ENCODE peak calls at places on chromosome 22, in seven cellular contexts. H, D, I, V, O, X and C are unnamed samples. For H3K4me1, the result is how much of the 10 kb centered on the place peaks cover.

GRCh38 chr22:31872209-31872608 is 72.1 kb upstream of the YWHAH start:
- DNase-seq in I (no peak), X (peak), D (no peak), O (no peak), V (no peak), H (no peak), C (no peak)

GRCh38 chr22:50247748-50248147 is 2.9 kb upstream of the TUBGCP6 start:
- DNase-seq in D (no peak), H (no peak), I (no peak), O (peak), V (no peak), X (peak), C (no peak)

GRCh38 chr22:49727881-49728563 is 99.7 kb downstream of the BRD1 start:
- DNase-seq in O (no peak), I (no peak), X (no peak), V (no peak), D (peak), H (no peak), C (no peak)

GRCh38 chr22:49021097-49021925 is 806.4 kb downstream of the BRD1 start:
- DNase-seq in O (no peak), I (peak), H (no peak), X (no peak), V (no peak), D (no peak), C (no peak)

GRCh38 chr22:27194096-27194748 is 536.8 kb downstream of the MIAT start:
- DNase-seq in V (no peak), O (no peak), I (no peak), D (no peak), X (no peak), H (no peak), C (no peak)

GRCh38 chr22:49975543-49976389 is 15.2 kb downstream of the PIM3 start:
- DNase-seq in D (no peak), V (no peak), H (peak), I (peak), X (peak), O (no peak), C (peak)

GRCh38 chr22:30754971-30755759 is 60.5 kb downstream of the OSBP2 start:
- DNase-seq in H (peak), V (peak), I (peak), D (no peak), O (peak), X (peak), C (peak)

GRCh38 chr22:45034156-45034555 is 24.4 kb upstream of the PHF21B start:
- DNase-seq in X (no peak), D (no peak), I (no peak), O (no peak), V (no peak), H (no peak), C (no peak)

GRCh38 chr22:22825213-22825593 is 62.4 kb upstream of the IGLL5 start:
- DNase-seq in O (no peak), V (no peak), I (no peak), X (no peak), H (no peak), D (no peak), C (no peak)

GRCh38 chr22:46087816-46088277 is 62.5 kb upstream of the PPARA start:
- DNase-seq in D (peak), H (peak), V (no peak), O (peak), X (no peak), I (peak), C (peak)

GRCh38 chr22:27090595-27090994 is 433.2 kb downstream of the MIAT start:
- DNase-seq in H (no peak), O (no peak), V (no peak), I (no peak), D (no peak), X (no peak), C (peak)

DNA sequence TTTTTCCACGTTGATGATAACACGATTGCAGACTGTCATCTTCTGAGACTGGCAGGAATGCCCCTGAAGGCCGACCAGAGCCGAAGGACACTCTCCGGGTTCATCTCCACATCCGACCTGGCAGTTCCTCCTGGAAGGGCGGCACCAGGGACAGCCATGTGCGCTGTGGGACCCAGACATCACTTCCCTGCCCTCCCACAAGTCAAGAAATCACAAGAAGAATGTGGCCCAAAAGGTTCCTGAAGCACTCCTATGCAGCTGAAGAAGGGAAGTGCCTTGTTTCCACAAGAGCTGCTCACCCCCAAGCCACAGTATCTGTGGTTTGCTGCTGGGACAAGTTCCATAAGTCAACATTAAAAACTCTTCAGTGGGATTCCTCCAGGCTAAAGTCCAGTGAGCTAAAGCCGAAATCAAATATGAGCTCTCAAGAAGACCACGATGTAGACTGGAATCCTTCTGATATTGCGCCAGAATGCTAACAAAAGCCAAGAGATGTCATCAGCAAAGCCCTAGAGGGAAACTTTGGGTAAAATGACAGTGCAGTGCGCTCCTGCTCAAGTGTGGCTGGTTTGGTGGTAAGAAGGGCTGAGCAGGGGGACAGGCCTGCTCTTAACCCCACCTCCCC is 21.2 kb downstream of the PACSIN2 start:
- DNase-seq in X (no peak), V (no peak), H (no peak), I (no peak), D (no peak), O (peak), C (no peak)
- TF ChIP-seq CTCF in X (no peak), V (no peak), H (no peak), I (no peak), D (no peak), O (no peak), C (no peak)

DNA sequence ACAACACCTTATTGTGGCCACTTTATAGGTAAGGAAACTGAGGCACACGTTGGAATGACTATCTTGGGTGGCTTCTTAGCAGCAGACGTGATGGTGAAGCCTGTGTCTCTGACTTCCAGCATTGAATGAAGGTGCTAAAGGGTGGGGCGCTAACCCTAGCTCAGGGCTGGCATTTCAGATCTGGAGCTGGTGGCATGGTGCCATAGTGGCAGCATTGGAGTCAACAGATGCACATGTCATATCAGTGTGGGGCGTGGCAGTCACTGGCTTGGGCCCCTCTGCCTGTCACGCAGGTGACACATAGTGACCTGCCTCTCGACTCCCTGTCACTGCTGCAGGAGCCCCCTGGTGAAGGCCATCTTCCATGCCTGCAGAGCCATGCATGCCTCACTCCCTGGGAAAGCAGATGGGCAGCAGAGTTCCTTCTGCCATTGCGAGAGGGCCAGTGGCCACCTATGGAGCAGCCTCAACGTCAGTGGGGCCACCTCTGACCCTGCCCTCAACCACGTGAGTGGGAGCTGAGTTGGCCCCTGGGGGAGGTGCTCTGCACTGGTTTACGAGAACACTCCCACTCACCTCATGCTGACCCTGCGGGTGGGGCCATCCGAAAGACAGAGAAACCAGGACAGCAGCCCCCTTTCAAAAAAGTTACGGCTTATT is 14.8 kb downstream of the SHISA8 start:
- DNase-seq in X (no peak), H (peak), I (peak), O (no peak), D (no peak), V (no peak), C (no peak)
- H3K4me1 ChIP-seq in X (under half), H (half or more), I (under half), O (under half), D (under half), V (under half), C (under half)

GRCh38 chr22:29715705-29716104 is 4.1 kb upstream of the CABP7 start:
- DNase-seq in X (no peak), H (no peak), O (no peak), V (no peak), D (no peak), I (no peak), C (no peak)

GRCh38 chr22:29712119-29712518 is 7.7 kb upstream of the CABP7 start:
- DNase-seq in I (no peak), V (no peak), O (no peak), X (no peak), D (no peak), H (no peak), C (no peak)

GRCh38 chr22:29715240-29715639 is 4.6 kb upstream of the CABP7 start:
- DNase-seq in H (no peak), V (no peak), O (no peak), I (no peak), X (no peak), D (no peak), C (no peak)

GRCh38 chr22:29710922-29711593 is 8.7 kb upstream of the CABP7 start:
- DNase-seq in V (no peak), I (peak), H (peak), O (no peak), X (no peak), D (no peak), C (no peak)

DNA sequence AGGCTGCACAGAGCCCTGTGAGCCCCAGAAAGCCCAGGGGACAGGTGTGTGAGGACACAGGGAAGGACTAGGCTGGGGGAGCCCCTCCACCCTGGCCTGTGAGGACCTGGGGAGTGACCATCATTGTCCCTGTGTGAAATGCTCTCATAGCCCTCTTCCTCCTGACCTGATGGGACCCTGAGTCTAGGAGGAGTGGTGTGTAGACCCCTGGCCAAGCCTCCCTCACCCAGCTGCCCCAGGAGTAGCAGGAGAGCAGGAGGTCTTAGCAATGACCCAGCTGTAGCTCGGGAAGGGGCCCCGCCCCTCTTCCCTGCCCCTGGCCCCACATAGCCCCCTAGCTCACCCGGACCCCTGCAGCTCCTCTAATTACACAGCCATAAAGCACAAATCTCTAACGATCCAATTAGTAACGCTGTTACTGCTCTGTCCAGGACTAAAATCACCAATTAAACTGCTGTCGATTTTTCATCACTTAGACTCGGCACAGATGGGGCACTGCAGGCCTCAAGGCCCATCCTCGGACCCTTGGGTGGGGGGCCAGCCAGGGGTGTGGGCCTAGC is 6.6 kb upstream of the CABP7 start:
- DNase-seq in D (no peak), I (no peak), X (no peak), O (no peak), H (no peak), V (no peak), C (no peak)
- TF ChIP-seq CTCF in D (no peak), I (no peak), X (no peak), O (no peak), H (no peak), V (no peak), C (no peak)

DNA sequence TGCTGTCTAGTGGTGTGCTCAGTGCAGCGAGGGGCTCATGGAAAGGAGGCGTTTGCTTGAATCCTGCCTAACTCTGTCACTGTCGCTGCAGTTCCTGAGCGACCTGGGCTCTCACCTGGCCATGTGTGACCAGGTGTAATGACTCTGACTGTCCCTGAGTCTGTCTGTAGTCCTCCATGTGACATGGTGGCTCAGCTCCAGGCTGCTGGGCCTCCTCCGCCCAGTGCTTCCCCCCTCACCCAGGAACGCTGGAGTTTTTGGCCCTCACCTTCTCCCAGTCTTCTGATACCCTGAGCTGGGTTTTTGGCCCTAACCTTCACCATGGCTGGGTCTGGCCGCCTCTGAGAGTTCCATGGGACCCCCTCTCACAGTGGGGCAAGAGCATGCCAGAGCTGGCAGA is 20.3 kb downstream of the MICALL1 start:
- DNase-seq in O (no peak), H (no peak), I (no peak), V (no peak), D (no peak), X (no peak), C (no peak)
- H3K4me1 ChIP-seq in O (under half), H (under half), I (under half), V (under half), D (under half), X (under half), C (under half)

GRCh38 chr22:24160546-24160945 is 20.7 kb upstream of the SUSD2 start:
- DNase-seq in H (peak), O (no peak), I (peak), V (no peak), X (no peak), D (no peak), C (no peak)
- TF ChIP-seq CTCF in H (no peak), O (no peak), I (no peak), V (no peak), X (no peak), D (no peak), C (no peak)

GRCh38 chr22:20299736-20300136 is 20.1 kb downstream of the DGCR6L start:
- DNase-seq in D (no peak), O (peak), H (peak), V (no peak), X (no peak), I (no peak), C (peak)
- H3K4me1 ChIP-seq in D (under half), O (under half), H (under half), V (under half), X (under half), I (under half), C (under half)

DNA sequence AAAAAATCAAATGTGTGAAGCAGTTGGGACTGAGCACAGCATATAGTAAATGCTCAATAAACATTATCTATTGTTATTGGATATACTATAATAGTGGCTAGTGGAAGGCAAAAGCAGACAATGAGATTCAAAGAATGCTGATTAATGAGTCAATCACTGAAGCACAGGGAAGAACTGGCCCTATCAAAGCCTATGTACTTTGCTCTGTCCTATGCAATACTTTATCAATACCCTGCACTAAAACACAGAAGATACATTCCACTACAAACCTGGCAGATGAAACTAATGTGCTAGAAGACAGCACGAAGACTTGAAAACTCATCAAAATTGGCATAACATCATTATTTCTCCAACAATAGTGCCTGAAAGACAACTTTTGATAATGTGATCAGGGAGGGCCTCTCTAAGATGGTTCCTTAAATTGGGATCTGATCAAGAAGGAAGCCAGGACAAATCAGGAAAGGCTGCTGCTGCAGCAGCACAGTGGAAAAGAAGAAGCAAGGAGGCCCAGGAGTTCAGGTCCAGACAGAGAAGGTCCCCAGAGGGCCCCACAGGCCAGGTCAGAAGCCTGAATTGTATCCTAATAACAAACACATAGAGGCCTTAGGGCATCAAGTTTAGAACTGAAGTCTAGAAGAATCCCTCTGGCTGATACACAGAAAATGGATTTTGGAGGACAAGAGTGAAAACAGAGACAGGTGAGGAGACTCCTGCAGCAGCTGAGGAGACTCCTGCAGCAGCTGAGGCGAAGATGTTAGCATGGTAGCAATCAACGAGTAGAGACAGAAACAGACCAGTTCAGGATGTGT is 18.6 kb downstream of the PI4KA start:
- DNase-seq in D (no peak), I (no peak), O (no peak), V (no peak), X (no peak), H (no peak), C (no peak)
- TF ChIP-seq CTCF in D (no peak), I (no peak), O (no peak), V (no peak), X (no peak), H (no peak), C (no peak)

DNA sequence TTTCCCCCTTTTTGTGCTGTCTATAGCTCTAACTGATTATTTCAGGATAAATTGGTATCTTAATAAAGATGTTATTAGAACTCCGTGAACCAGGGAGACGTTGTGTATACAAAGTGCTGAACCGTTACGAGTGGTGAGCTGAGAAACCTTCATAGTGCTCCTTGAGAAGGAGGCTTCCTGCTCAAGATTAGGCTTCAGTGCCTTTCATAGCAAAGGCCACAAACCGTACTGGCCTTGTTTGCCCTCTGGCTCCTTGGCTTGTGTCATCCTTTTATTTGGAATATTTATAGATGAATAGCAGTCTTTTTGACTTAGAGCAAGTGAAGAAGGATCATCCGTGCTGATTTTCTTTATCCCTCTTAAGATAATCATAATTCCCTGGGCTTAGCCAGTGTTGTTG is 16.3 kb downstream of the EIF3L start:
- DNase-seq in X (no peak), D (no peak), V (no peak), O (no peak), H (no peak), I (no peak), C (no peak)
- H3K4me1 ChIP-seq in X (under half), D (under half), V (under half), O (under half), H (under half), I (under half), C (under half)

GRCh38 chr22:19127329-19128008 is 3.6 kb upstream of the TSSK2 start:
- DNase-seq in D (no peak), V (no peak), I (peak), X (no peak), H (no peak), O (no peak), C (no peak)
- TF ChIP-seq CTCF in D (no peak), V (no peak), I (no peak), X (no peak), H (no peak), O (no peak), C (no peak)